ENCODE peak calls at places on chromosomes 3 and 15, in six cellular contexts. I is PC-3, U is neural progenitor cell, F is hepatocyte, M is GM23248, R is GM23338. P is an unnamed sample. For H3K36me3, the result is how much of the 10 kb centered on the place peaks cover.

GRCh38 chr15:69491051-69491505 is 38.5 kb downstream of the RPLP1 start:
- DNase-seq in I (no peak), U (no peak), F (no peak), M (peak), R (no peak), P (no peak)

GRCh38 chr3:8778475-8778874 is 9.1 kb upstream of the OXTR start:
- DNase-seq in I (peak), U (no peak), F (no peak), M (peak), R (no peak), P (no peak)

GRCh38 chr3:76753599-76753998 is 286.3 kb upstream of the ROBO2 start:
- DNase-seq in I (no peak), U (no peak), F (peak), M (peak), R (peak), P (no peak)

GRCh38 chr15:96270581-96271172 is 59.8 kb upstream of the NR2F2 start:
- DNase-seq in I (peak), U (no peak), F (peak), M (peak), R (no peak), P (no peak)

GRCh38 chr3:194475138-194475932 is 11.5 kb downstream of the ATP13A3 start:
- DNase-seq in I (no peak), U (no peak), F (no peak), M (peak), R (no peak), P (no peak)

GRCh38 chr15:70348581-70349344 is 251.0 kb upstream of the TLE3 start:
- DNase-seq in I (no peak), U (no peak), F (no peak), M (peak), R (no peak), P (no peak)

GRCh38 chr3:189334064-189334920 is 162.5 kb downstream of the TPRG1 start:
- DNase-seq in I (peak), U (no peak), F (no peak), M (peak), R (no peak), P (no peak)

GRCh38 chr3:33063651-33064051 is 33.3 kb downstream of the GLB1 start:
- DNase-seq in I (no peak), U (no peak), F (peak), M (peak), R (no peak), P (peak)

GRCh38 chr3:141454906-141455602 is 31.8 kb upstream of the RASA2 start:
- DNase-seq in I (peak), U (peak), F (peak), M (peak), R (peak), P (peak)

GRCh38 chr3:122947086-122947611 is 80.4 kb downstream of the SEMA5B start:
- DNase-seq in I (no peak), U (peak), F (no peak), M (no peak), R (no peak), P (no peak)

DNA sequence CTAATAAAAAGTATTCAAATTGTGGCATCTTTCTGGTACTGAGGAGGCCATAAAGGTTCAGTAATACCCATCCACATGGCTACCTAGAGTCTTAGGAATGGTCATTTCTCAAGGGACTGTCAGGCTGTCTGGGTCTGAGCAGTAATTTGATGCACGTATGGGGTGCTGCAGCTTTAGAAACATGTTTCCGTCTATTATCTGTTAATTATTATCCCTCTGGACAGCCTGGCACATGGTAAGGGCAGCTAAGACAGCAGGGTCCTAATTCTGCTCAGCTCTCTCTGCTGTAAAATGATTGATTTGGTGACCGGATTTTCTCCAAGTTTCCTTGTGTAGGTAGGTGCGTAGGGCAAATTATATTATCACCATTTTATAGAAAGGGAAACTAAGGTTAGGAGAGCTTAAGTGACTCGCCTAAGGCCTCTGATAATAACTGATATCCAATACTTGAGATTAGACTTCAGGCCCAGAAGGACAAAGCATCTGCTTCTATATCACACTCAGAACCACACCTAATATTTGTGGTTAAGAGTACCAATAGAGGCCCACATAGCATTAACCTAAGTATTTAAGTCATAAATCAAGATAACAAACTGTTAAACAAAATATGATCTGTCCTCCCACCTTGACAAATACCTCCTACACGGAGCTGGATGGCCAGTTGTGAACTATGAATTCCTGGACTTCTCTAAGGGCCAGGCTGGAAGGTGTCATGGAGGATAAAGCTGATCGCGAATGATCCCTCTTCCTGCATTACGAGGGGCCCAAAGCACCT is 2.9 kb upstream of the RAP2B start:
- DNase-seq in I (peak), U (no peak), F (peak), M (no peak), R (no peak), P (no peak)
- H3K4me2 ChIP-seq in I (peak), U (no peak), F (peak), M (no peak), R (peak), P (no peak)

GRCh38 chr15:44712108-44713005 is 1.0 kb downstream of the B2M start:
- DNase-seq in I (peak), U (no peak), F (peak), M (peak), R (no peak), P (peak)
- H3K36me3 ChIP-seq in I (under half), U (under half), F (under half), M (under half), R (under half), P (half or more)

DNA sequence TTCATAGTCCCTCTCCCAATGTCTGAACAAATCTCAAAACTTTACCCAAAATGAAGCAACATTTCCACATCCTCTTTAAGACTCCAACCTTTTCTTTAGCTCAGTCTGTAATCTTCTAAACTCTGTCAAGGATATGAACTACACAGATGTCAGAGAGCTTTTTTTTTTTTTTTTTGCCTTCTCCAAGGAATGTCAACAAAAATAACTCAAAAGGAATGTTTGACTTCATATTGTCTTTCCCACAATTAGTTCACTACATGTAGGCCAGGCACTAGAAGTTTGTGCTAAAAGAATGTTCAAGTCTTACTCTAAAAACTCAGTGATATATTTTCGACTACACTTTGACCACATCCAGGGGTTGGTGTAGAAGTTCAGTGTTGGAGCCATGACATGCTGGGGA is 37.1 kb downstream of the ADAMTS9 start:
- DNase-seq in I (no peak), U (no peak), F (no peak), M (peak), R (no peak), P (no peak)
- TF ChIP-seq EZH2phosphoT487 in I (no peak), U (no peak), F (no peak), M (no peak), R (no peak), P (no peak)

GRCh38 chr15:29037997-29038700 is 152.4 kb downstream of the APBA2 start:
- DNase-seq in I (no peak), U (no peak), F (no peak), M (no peak), R (no peak), P (no peak)

GRCh38 chr15:29044506-29044905 is 158.7 kb downstream of the APBA2 start:
- DNase-seq in I (no peak), U (no peak), F (no peak), M (no peak), R (no peak), P (no peak)

GRCh38 chr15:29039466-29040366 is 153.9 kb downstream of the APBA2 start:
- DNase-seq in I (no peak), U (peak), F (no peak), M (no peak), R (peak), P (no peak)

GRCh38 chr15:29043731-29044485 is 158.1 kb downstream of the APBA2 start:
- DNase-seq in I (no peak), U (no peak), F (no peak), M (no peak), R (no peak), P (no peak)

GRCh38 chr15:29040367-29040745 is 154.6 kb downstream of the APBA2 start:
- DNase-seq in I (no peak), U (peak), F (peak), M (no peak), R (peak), P (no peak)
- H3K4me2 ChIP-seq in I (no peak), U (peak), F (no peak), M (no peak), R (no peak), P (no peak)

GRCh38 chr15:59053482-59053881 is 51.5 kb upstream of the CCNB2 start:
- DNase-seq in I (no peak), U (no peak), F (no peak), M (no peak), R (no peak), P (no peak)

GRCh38 chr15:59062985-59063384 is 42.0 kb upstream of the CCNB2 start:
- DNase-seq in I (no peak), U (no peak), F (no peak), M (no peak), R (no peak), P (no peak)

GRCh38 chr15:59060348-59060747 is 44.6 kb upstream of the CCNB2 start:
- DNase-seq in I (no peak), U (no peak), F (no peak), M (peak), R (no peak), P (no peak)

DNA sequence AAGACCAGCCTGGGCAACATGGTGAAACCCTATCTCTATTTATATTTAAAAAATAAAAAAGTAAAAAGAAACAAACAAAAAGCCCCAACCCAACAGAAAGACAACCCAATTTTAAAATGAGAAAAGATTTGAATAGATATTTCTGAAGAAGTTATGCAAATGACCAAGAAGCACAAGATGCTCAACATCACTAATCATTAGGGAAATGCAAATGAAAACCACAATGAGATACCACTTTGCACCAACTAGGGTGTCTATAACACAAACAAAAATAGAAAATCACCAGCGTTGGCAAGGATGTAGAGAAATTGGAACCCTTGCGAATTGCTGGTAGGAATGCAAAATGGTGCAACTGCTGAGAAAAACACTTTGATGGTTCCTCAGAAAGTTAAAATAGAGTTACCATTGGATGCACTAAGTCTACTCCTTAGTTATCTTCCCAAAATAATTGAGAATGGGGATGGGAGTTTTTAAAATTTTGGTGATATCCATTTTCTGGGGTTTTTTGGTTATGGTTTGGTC is 45.8 kb upstream of the CCNB2 start:
- DNase-seq in I (no peak), U (no peak), F (no peak), M (no peak), R (no peak), P (no peak)
- H3K36me3 ChIP-seq in I (under half), U (under half), F (under half), M (half or more), R (under half), P (half or more)

GRCh38 chr15:25710184-25710583 is 152.9 kb downstream of the ATP10A start:
- DNase-seq in I (peak), U (peak), F (peak), M (peak), R (peak), P (peak)
- TF ChIP-seq EZH2phosphoT487 in I (no peak), U (no peak), F (no peak), M (no peak), R (no peak), P (no peak)

DNA sequence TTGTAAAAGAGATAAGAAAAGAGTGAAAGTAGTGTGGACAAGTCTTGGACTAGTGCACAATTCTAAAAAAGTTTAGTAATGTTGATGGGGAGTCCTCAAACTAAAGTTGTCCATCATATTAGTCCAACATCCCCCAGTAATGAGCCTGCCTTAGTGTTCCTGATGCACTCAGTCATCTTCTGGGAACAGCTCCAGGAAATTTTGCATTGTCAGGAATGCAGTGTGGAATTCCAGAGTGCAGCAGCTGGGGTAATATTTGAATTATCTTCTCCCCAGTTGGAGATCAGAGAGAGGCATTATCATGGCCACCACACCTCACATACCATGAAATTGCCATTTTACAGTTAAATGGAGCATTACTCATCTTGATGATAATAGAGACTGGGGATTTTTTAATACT is 528.8 kb upstream of the NAALADL2 start:
- DNase-seq in I (peak), U (no peak), F (no peak), M (peak), R (no peak), P (no peak)
- H3K4me2 ChIP-seq in I (no peak), U (no peak), F (no peak), M (peak), R (no peak), P (no peak)

DNA sequence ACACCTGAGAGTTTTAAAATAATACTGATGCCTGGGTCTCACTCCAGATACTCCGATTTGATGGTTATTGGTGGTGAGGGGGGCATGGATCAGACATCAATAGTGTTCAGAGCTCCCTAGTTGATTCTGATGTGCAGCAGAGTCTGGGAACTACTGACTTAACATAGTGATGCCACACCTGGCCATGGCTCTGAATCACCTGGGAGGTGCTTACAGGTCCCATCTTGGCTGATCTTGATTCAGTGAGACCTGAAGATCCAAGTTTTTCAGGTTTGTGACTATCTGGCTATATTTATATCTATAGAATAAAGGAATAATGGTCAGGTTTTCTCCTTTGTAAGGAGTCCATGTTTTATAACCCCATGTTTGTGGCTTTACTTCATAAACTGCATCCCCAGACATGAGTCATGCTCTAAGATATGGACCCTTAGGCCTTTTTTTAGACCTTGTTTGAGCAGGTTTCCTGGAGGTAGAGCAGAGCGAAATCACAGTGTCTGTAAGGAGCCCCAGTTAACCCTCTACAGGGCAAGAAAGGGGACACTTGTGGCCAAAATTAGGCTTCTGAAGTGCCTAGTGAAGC is 101.4 kb downstream of the LARS2 start:
- DNase-seq in I (peak), U (no peak), F (no peak), M (peak), R (no peak), P (no peak)
- H3K36me3 ChIP-seq in I (under half), U (under half), F (under half), M (under half), R (under half), P (half or more)

GRCh38 chr3:127156651-127157050 is 36.3 kb upstream of the PRR23E start:
- DNase-seq in I (no peak), U (no peak), F (no peak), M (no peak), R (no peak), P (no peak)

GRCh38 chr3:127159547-127159946 is 33.4 kb upstream of the PRR23E start:
- DNase-seq in I (no peak), U (peak), F (no peak), M (no peak), R (peak), P (no peak)

GRCh38 chr3:127157181-127157828 is 35.6 kb upstream of the PRR23E start:
- DNase-seq in I (no peak), U (no peak), F (no peak), M (no peak), R (no peak), P (no peak)

GRCh38 chr3:127161236-127161635 is 31.7 kb upstream of the PRR23E start:
- DNase-seq in I (no peak), U (no peak), F (no peak), M (no peak), R (no peak), P (no peak)

GRCh38 chr3:127158614-127159221 is 34.2 kb upstream of the PRR23E start:
- DNase-seq in I (peak), U (peak), F (peak), M (peak), R (peak), P (no peak)
- TF ChIP-seq EZH2phosphoT487 in I (no peak), U (no peak), F (no peak), M (no peak), R (no peak), P (no peak)

GRCh38 chr15:39419651-39420050 is 161.2 kb upstream of the THBS1 start:
- DNase-seq in I (no peak), U (no peak), F (no peak), M (no peak), R (no peak), P (no peak)
- H3K4me2 ChIP-seq in I (no peak), U (no peak), F (no peak), M (no peak), R (peak), P (no peak)

P was measured in OCI-LY7.